ENCODE peak calls at places on chromosome X, in five cellular contexts. One of them, this sample, is unnamed.

GRCh38 chrX:107675823-107676555 is 47.7 kb downstream of the PRPS1 start:
- DNase-seq in K562: no peak
- DNase-seq in GM12878: no peak
- DNase-seq in SK-N-SH: no peak
- DNase-seq in HepG2: no peak
- DNase-seq in this sample: no peak

GRCh38 chrX:13254076-13254785 is 65.6 kb downstream of the ATXN3L start:
- DNase-seq in K562: peak
- DNase-seq in GM12878: peak
- DNase-seq in SK-N-SH: no peak
- DNase-seq in HepG2: peak
- DNase-seq in this sample: no peak

GRCh38 chrX:16828126-16828908 is 41.8 kb downstream of the RBBP7 start:
- DNase-seq in K562: no peak
- DNase-seq in GM12878: no peak
- DNase-seq in SK-N-SH: no peak
- DNase-seq in HepG2: no peak
- DNase-seq in this sample: no peak

GRCh38 chrX:155068165-155068564 is 2.8 kb downstream of the CMC4 start:
- DNase-seq in K562: no peak
- DNase-seq in GM12878: no peak
- DNase-seq in SK-N-SH: no peak
- DNase-seq in HepG2: peak
- DNase-seq in this sample: no peak

GRCh38 chrX:123961268-123962005 is at the start of gene STAG2:
- DNase-seq in K562: peak
- DNase-seq in GM12878: peak
- DNase-seq in SK-N-SH: peak
- DNase-seq in HepG2: peak
- DNase-seq in this sample: peak

GRCh38 chrX:47093860-47094259 is 15.6 kb downstream of the RGN start:
- DNase-seq in K562: no peak
- DNase-seq in GM12878: no peak
- DNase-seq in SK-N-SH: no peak
- DNase-seq in HepG2: no peak
- DNase-seq in this sample: no peak

GRCh38 chrX:122094611-122095010 is 1047.2 kb downstream of the GLUD2 start:
- DNase-seq in K562: no peak
- DNase-seq in GM12878: no peak
- DNase-seq in SK-N-SH: no peak
- DNase-seq in HepG2: no peak
- DNase-seq in this sample: no peak

GRCh38 chrX:23134171-23134570 is 134.4 kb downstream of the DDX53 start:
- DNase-seq in K562: no peak
- DNase-seq in GM12878: no peak
- DNase-seq in SK-N-SH: no peak
- DNase-seq in HepG2: no peak
- DNase-seq in this sample: no peak

GRCh38 chrX:119391279-119391678 is 7.9 kb upstream of the SLC25A43 start:
- DNase-seq in K562: no peak
- DNase-seq in GM12878: no peak
- DNase-seq in SK-N-SH: peak
- DNase-seq in HepG2: peak
- DNase-seq in this sample: peak

GRCh38 chrX:119429471-119429870 is 30.3 kb downstream of the SLC25A43 start:
- DNase-seq in K562: no peak
- DNase-seq in GM12878: no peak
- DNase-seq in SK-N-SH: no peak
- DNase-seq in HepG2: no peak
- DNase-seq in this sample: no peak

GRCh38 chrX:56726609-56727008 is 2.4 kb upstream of the NBDY start:
- DNase-seq in K562: peak
- DNase-seq in GM12878: no peak
- DNase-seq in SK-N-SH: peak
- DNase-seq in HepG2: peak
- DNase-seq in this sample: peak

GRCh38 chrX:31223817-31224216 is 152.0 kb upstream of the FTHL17 start:
- DNase-seq in K562: no peak
- DNase-seq in GM12878: no peak
- DNase-seq in SK-N-SH: no peak
- DNase-seq in HepG2: no peak
- DNase-seq in this sample: no peak

GRCh38 chrX:103792916-103793540 is 16.4 kb downstream of the PLP1 start:
- DNase-seq in K562: no peak
- DNase-seq in GM12878: no peak
- DNase-seq in SK-N-SH: no peak
- DNase-seq in HepG2: no peak
- DNase-seq in this sample: no peak

GRCh38 chrX:41677183-41677582 is 11.6 kb upstream of the GPR34 start:
- DNase-seq in K562: no peak
- DNase-seq in GM12878: no peak
- DNase-seq in SK-N-SH: no peak
- DNase-seq in HepG2: no peak
- DNase-seq in this sample: no peak

GRCh38 chrX:12480956-12481355 is 310.3 kb upstream of the PRPS2 start:
- DNase-seq in K562: no peak
- DNase-seq in GM12878: no peak
- DNase-seq in SK-N-SH: no peak
- DNase-seq in HepG2: no peak
- DNase-seq in this sample: no peak

GRCh38 chrX:105480646-105481310 is 260.3 kb upstream of the TEX13A start:
- DNase-seq in K562: no peak
- DNase-seq in GM12878: no peak
- DNase-seq in SK-N-SH: no peak
- DNase-seq in HepG2: no peak
- DNase-seq in this sample: no peak

GRCh38 chrX:24055043-24055356 is 244 bp downstream of the EIF2S3 start:
- DNase-seq in K562: peak
- DNase-seq in GM12878: no peak
- DNase-seq in SK-N-SH: no peak
- DNase-seq in HepG2: no peak
- DNase-seq in this sample: no peak

GRCh38 chrX:152600853-152601635 is 36.7 kb upstream of the GABRQ start:
- DNase-seq in K562: no peak
- DNase-seq in GM12878: no peak
- DNase-seq in SK-N-SH: peak
- DNase-seq in HepG2: no peak
- DNase-seq in this sample: no peak

GRCh38 chrX:46298821-46299220 is 246.4 kb downstream of the ZNF674 start:
- DNase-seq in K562: no peak
- DNase-seq in GM12878: no peak
- DNase-seq in SK-N-SH: no peak
- DNase-seq in HepG2: no peak
- DNase-seq in this sample: no peak

GRCh38 chrX:45851434-45851991 is 650.8 kb upstream of the DIPK2B start:
- DNase-seq in K562: no peak
- DNase-seq in GM12878: no peak
- DNase-seq in SK-N-SH: peak
- DNase-seq in HepG2: no peak
- DNase-seq in this sample: peak

GRCh38 chrX:45769919-45770582 is 569.4 kb upstream of the DIPK2B start:
- DNase-seq in K562: peak
- DNase-seq in GM12878: peak
- DNase-seq in SK-N-SH: peak
- DNase-seq in HepG2: peak
- DNase-seq in this sample: peak

GRCh38 chrX:18855919-18856644 is 127.8 kb downstream of the PHKA2 start:
- DNase-seq in K562: no peak
- DNase-seq in GM12878: peak
- DNase-seq in SK-N-SH: no peak
- DNase-seq in HepG2: no peak
- DNase-seq in this sample: no peak

GRCh38 chrX:27583976-27584375 is 6.2 kb upstream of the DCAF8L2 start:
- DNase-seq in K562: no peak
- DNase-seq in GM12878: no peak
- DNase-seq in SK-N-SH: no peak
- DNase-seq in HepG2: no peak
- DNase-seq in this sample: no peak

GRCh38 chrX:133543654-133544053 is 128.4 kb upstream of the GPC4 start:
- DNase-seq in K562: no peak
- DNase-seq in GM12878: no peak
- DNase-seq in SK-N-SH: no peak
- DNase-seq in HepG2: no peak
- DNase-seq in this sample: no peak

GRCh38 chrX:42714981-42715688 is 62.8 kb downstream of the PPP1R2C start:
- DNase-seq in K562: no peak
- DNase-seq in GM12878: no peak
- DNase-seq in SK-N-SH: peak
- DNase-seq in HepG2: peak
- DNase-seq in this sample: peak

GRCh38 chrX:34586507-34586906 is 70.6 kb downstream of the TMEM47 start:
- DNase-seq in K562: no peak
- DNase-seq in GM12878: no peak
- DNase-seq in SK-N-SH: no peak
- DNase-seq in HepG2: no peak
- DNase-seq in this sample: no peak

GRCh38 chrX:133375558-133376340 is 39.5 kb downstream of the GPC4 start:
- DNase-seq in K562: no peak
- DNase-seq in GM12878: no peak
- DNase-seq in SK-N-SH: peak
- DNase-seq in HepG2: no peak
- DNase-seq in this sample: peak

GRCh38 chrX:137563681-137564651 is 2.0 kb upstream of the ZIC3 start:
- DNase-seq in K562: no peak
- DNase-seq in GM12878: no peak
- DNase-seq in SK-N-SH: no peak
- DNase-seq in HepG2: no peak
- DNase-seq in this sample: no peak

GRCh38 chrX:126815816-126816215 is 3.7 kb upstream of the PRR32 start:
- DNase-seq in K562: no peak
- DNase-seq in GM12878: no peak
- DNase-seq in SK-N-SH: no peak
- DNase-seq in HepG2: no peak
- DNase-seq in this sample: no peak

GRCh38 chrX:126819429-126819828 is at the start of gene PRR32:
- DNase-seq in K562: no peak
- DNase-seq in GM12878: no peak
- DNase-seq in SK-N-SH: no peak
- DNase-seq in HepG2: no peak
- DNase-seq in this sample: no peak

GRCh38 chrX:126824596-126824995 is 5.1 kb downstream of the PRR32 start:
- DNase-seq in K562: no peak
- DNase-seq in GM12878: no peak
- DNase-seq in SK-N-SH: no peak
- DNase-seq in HepG2: no peak
- DNase-seq in this sample: no peak

GRCh38 chrX:126820700-126821420 is 1.3 kb downstream of the PRR32 start:
- DNase-seq in K562: no peak
- DNase-seq in GM12878: no peak
- DNase-seq in SK-N-SH: no peak
- DNase-seq in HepG2: no peak
- DNase-seq in this sample: no peak
- TF ChIP-seq FOXM1 in K562: no peak
- TF ChIP-seq FOXM1 in GM12878: no peak
- TF ChIP-seq FOXM1 in SK-N-SH: no peak
- TF ChIP-seq FOXM1 in HepG2: no peak
- TF ChIP-seq FOXM1 in this sample: no peak

DNA sequence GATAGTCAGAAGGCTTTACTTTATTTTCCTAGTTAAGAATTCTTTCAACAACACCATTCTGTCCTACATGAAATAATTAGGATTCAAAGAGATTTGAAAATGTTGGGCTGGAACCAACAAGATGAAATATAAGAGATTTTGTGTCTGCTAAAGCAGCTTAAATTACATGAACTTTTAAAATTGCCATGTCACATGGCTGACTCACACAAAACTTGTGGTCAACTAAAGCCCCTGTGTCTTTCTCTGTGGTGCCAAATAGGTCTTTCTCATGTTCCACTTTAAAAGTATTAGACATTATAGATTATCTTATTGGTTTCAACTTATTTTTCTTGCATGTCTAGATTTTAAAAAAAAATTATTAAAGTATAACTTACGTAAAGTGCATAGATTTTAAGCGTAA is 60.8 kb upstream of the FHL1 start:
- DNase-seq in K562: no peak
- DNase-seq in GM12878: no peak
- DNase-seq in SK-N-SH: no peak
- DNase-seq in HepG2: no peak
- DNase-seq in this sample: no peak
- TF ChIP-seq FOXM1 in K562: no peak
- TF ChIP-seq FOXM1 in GM12878: no peak
- TF ChIP-seq FOXM1 in SK-N-SH: no peak
- TF ChIP-seq FOXM1 in HepG2: no peak
- TF ChIP-seq FOXM1 in this sample: no peak

DNA sequence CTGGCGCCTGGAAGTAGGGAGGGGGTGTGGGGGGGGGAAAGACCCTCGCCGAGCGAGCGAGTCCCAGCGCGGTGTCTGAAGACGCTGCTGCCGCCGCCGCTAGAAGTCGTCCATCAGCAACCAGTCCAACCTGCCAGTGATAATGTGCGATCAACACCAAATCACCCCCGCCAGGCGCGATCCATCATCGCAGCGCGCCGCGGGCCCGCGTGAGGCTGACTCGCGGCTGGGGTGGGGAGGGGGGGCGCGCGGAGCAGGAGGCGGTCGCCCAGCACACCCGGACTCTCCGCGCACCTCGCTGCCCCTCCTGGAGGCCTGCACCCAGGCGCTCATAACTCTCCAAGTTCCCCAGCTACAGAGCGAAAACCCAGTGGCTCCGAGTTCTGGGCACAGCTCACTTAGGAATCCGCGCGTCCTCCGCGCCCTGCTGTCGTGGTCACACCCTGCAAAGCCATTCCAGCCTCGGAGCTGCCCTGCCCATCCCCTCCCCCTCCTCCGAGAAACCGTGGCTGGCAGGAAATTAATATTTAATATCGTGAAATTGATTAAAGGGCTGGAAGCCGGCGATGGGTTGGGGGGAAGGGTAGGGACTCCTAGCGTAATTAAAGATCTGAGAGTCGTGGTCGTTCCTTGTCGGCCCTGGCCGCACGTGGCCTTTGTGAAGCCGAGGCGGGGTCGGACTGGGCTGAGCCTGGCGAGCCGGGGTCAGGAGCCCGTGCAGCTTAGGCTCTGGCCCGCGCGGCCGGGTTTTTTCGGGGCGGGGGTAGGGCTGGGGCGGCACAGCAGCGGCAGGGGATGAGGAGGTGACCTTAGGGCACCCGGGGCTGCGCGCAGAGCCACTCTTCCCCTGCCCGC is 58.1 kb upstream of the BCOR start:
- DNase-seq in K562: peak
- DNase-seq in GM12878: no peak
- DNase-seq in SK-N-SH: peak
- DNase-seq in HepG2: no peak
- DNase-seq in this sample: no peak
- TF ChIP-seq FOXM1 in K562: no peak
- TF ChIP-seq FOXM1 in GM12878: no peak
- TF ChIP-seq FOXM1 in SK-N-SH: no peak
- TF ChIP-seq FOXM1 in HepG2: no peak
- TF ChIP-seq FOXM1 in this sample: no peak

GRCh38 chrX:8663325-8663724 is 68.6 kb downstream of the ANOS1 start:
- DNase-seq in K562: no peak
- DNase-seq in GM12878: no peak
- DNase-seq in SK-N-SH: no peak
- DNase-seq in HepG2: no peak
- DNase-seq in this sample: no peak

GRCh38 chrX:8672176-8672575 is 59.8 kb downstream of the ANOS1 start:
- DNase-seq in K562: no peak
- DNase-seq in GM12878: no peak
- DNase-seq in SK-N-SH: no peak
- DNase-seq in HepG2: no peak
- DNase-seq in this sample: no peak

GRCh38 chrX:8673211-8673610 is 58.7 kb downstream of the ANOS1 start:
- DNase-seq in K562: no peak
- DNase-seq in GM12878: no peak
- DNase-seq in SK-N-SH: no peak
- DNase-seq in HepG2: no peak
- DNase-seq in this sample: no peak

GRCh38 chrX:8668797-8669196 is 63.1 kb downstream of the ANOS1 start:
- DNase-seq in K562: no peak
- DNase-seq in GM12878: no peak
- DNase-seq in SK-N-SH: no peak
- DNase-seq in HepG2: no peak
- DNase-seq in this sample: no peak
- TF ChIP-seq FOXM1 in K562: no peak
- TF ChIP-seq FOXM1 in GM12878: no peak
- TF ChIP-seq FOXM1 in SK-N-SH: no peak
- TF ChIP-seq FOXM1 in HepG2: no peak
- TF ChIP-seq FOXM1 in this sample: no peak

This sample was measured in HEK293T.